ENCODE peak calls at places on chromosomes 12 and 14, in nine cellular contexts. One of them, this sample, is unnamed.

GRCh38 chr12:108982621-108983219 is 38.1 kb downstream of the SVOP start:
- DNase-seq in neuronal stem cell: no peak
- DNase-seq in left lung: no peak
- DNase-seq in esophagus muscularis mucosa: no peak
- DNase-seq in A673: no peak
- DNase-seq in mucosa of descending colon: no peak
- DNase-seq in AG04449: no peak
- DNase-seq in mesenchymal stem cell: no peak
- DNase-seq in ascending aorta: no peak
- DNase-seq in this sample: no peak

GRCh38 chr12:121214171-121214777 is 4.3 kb downstream of the P2RX4 start:
- DNase-seq in left lung: no peak
- DNase-seq in ascending aorta: no peak
- DNase-seq in mucosa of descending colon: no peak
- DNase-seq in AG04449: no peak
- DNase-seq in neuronal stem cell: no peak
- DNase-seq in mesenchymal stem cell: peak
- DNase-seq in esophagus muscularis mucosa: no peak
- DNase-seq in A673: no peak
- DNase-seq in this sample: peak

GRCh38 chr12:121295746-121296617 is 527 bp downstream of the CAMKK2 start:
- DNase-seq in neuronal stem cell: peak
- DNase-seq in mesenchymal stem cell: peak
- DNase-seq in esophagus muscularis mucosa: no peak
- DNase-seq in ascending aorta: no peak
- DNase-seq in AG04449: no peak
- DNase-seq in A673: peak
- DNase-seq in left lung: no peak
- DNase-seq in mucosa of descending colon: peak
- DNase-seq in this sample: no peak

GRCh38 chr12:131005161-131006035 is 51.7 kb downstream of the ADGRD1 start:
- DNase-seq in neuronal stem cell: no peak
- DNase-seq in esophagus muscularis mucosa: no peak
- DNase-seq in AG04449: no peak
- DNase-seq in A673: no peak
- DNase-seq in left lung: no peak
- DNase-seq in ascending aorta: no peak
- DNase-seq in mesenchymal stem cell: no peak
- DNase-seq in mucosa of descending colon: no peak
- DNase-seq in this sample: no peak

GRCh38 chr12:81222841-81223595 is 145.1 kb downstream of the ACSS3 start:
- DNase-seq in esophagus muscularis mucosa: no peak
- DNase-seq in AG04449: no peak
- DNase-seq in mucosa of descending colon: no peak
- DNase-seq in mesenchymal stem cell: no peak
- DNase-seq in ascending aorta: no peak
- DNase-seq in left lung: no peak
- DNase-seq in A673: peak
- DNase-seq in neuronal stem cell: no peak
- DNase-seq in this sample: no peak

GRCh38 chr14:54216827-54217226 is 180.0 kb upstream of the CDKN3 start:
- DNase-seq in mucosa of descending colon: no peak
- DNase-seq in esophagus muscularis mucosa: no peak
- DNase-seq in AG04449: no peak
- DNase-seq in neuronal stem cell: no peak
- DNase-seq in left lung: no peak
- DNase-seq in A673: no peak
- DNase-seq in mesenchymal stem cell: no peak
- DNase-seq in ascending aorta: no peak
- DNase-seq in this sample: no peak

GRCh38 chr12:88185988-88186387 is 43.9 kb downstream of the TMTC3 start:
- DNase-seq in mucosa of descending colon: no peak
- DNase-seq in A673: peak
- DNase-seq in left lung: no peak
- DNase-seq in mesenchymal stem cell: peak
- DNase-seq in ascending aorta: no peak
- DNase-seq in AG04449: peak
- DNase-seq in esophagus muscularis mucosa: no peak
- DNase-seq in neuronal stem cell: no peak
- DNase-seq in this sample: peak

GRCh38 chr12:108215458-108215857 is 86.4 kb downstream of the WSCD2 start:
- DNase-seq in A673: no peak
- DNase-seq in mesenchymal stem cell: no peak
- DNase-seq in neuronal stem cell: no peak
- DNase-seq in ascending aorta: no peak
- DNase-seq in mucosa of descending colon: no peak
- DNase-seq in left lung: no peak
- DNase-seq in AG04449: no peak
- DNase-seq in esophagus muscularis mucosa: no peak
- DNase-seq in this sample: no peak

GRCh38 chr12:94208433-94208921 is 60.1 kb downstream of the PLXNC1 start:
- DNase-seq in AG04449: no peak
- DNase-seq in mucosa of descending colon: peak
- DNase-seq in neuronal stem cell: no peak
- DNase-seq in ascending aorta: no peak
- DNase-seq in A673: no peak
- DNase-seq in esophagus muscularis mucosa: no peak
- DNase-seq in left lung: no peak
- DNase-seq in mesenchymal stem cell: no peak
- DNase-seq in this sample: peak

GRCh38 chr12:74412607-74413230 is 124.9 kb upstream of the ATXN7L3B start:
- DNase-seq in AG04449: no peak
- DNase-seq in left lung: no peak
- DNase-seq in A673: peak
- DNase-seq in neuronal stem cell: peak
- DNase-seq in mesenchymal stem cell: peak
- DNase-seq in mucosa of descending colon: no peak
- DNase-seq in ascending aorta: no peak
- DNase-seq in esophagus muscularis mucosa: no peak
- DNase-seq in this sample: no peak

GRCh38 chr14:64758711-64759554 is 54.7 kb downstream of the PLEKHG3 start:
- DNase-seq in left lung: peak
- DNase-seq in A673: no peak
- DNase-seq in esophagus muscularis mucosa: no peak
- DNase-seq in ascending aorta: no peak
- DNase-seq in mesenchymal stem cell: peak
- DNase-seq in neuronal stem cell: no peak
- DNase-seq in mucosa of descending colon: no peak
- DNase-seq in AG04449: peak
- DNase-seq in this sample: peak

GRCh38 chr12:55771736-55772135 is 28.8 kb downstream of the GDF11 start:
- DNase-seq in ascending aorta: no peak
- DNase-seq in esophagus muscularis mucosa: no peak
- DNase-seq in mucosa of descending colon: no peak
- DNase-seq in AG04449: no peak
- DNase-seq in A673: no peak
- DNase-seq in left lung: no peak
- DNase-seq in neuronal stem cell: no peak
- DNase-seq in mesenchymal stem cell: no peak
- DNase-seq in this sample: peak

GRCh38 chr14:81269100-81269978 is 48.6 kb upstream of the GTF2A1 start:
- DNase-seq in left lung: no peak
- DNase-seq in A673: peak
- DNase-seq in mesenchymal stem cell: peak
- DNase-seq in esophagus muscularis mucosa: no peak
- DNase-seq in AG04449: peak
- DNase-seq in mucosa of descending colon: peak
- DNase-seq in ascending aorta: no peak
- DNase-seq in neuronal stem cell: peak
- DNase-seq in this sample: peak

GRCh38 chr12:114673169-114673833 is 10.7 kb downstream of the TBX3 start:
- DNase-seq in esophagus muscularis mucosa: no peak
- DNase-seq in ascending aorta: no peak
- DNase-seq in mucosa of descending colon: no peak
- DNase-seq in A673: no peak
- DNase-seq in AG04449: no peak
- DNase-seq in neuronal stem cell: peak
- DNase-seq in mesenchymal stem cell: peak
- DNase-seq in left lung: no peak
- DNase-seq in this sample: peak

GRCh38 chr14:37903561-37904191 is 304.0 kb upstream of the SSTR1 start:
- DNase-seq in ascending aorta: no peak
- DNase-seq in mucosa of descending colon: peak
- DNase-seq in esophagus muscularis mucosa: no peak
- DNase-seq in A673: peak
- DNase-seq in mesenchymal stem cell: peak
- DNase-seq in neuronal stem cell: peak
- DNase-seq in AG04449: peak
- DNase-seq in left lung: no peak
- DNase-seq in this sample: no peak

GRCh38 chr12:57611810-57612710 is 825 bp downstream of the ARHGEF25 start:
- DNase-seq in esophagus muscularis mucosa: no peak
- DNase-seq in left lung: no peak
- DNase-seq in mucosa of descending colon: no peak
- DNase-seq in ascending aorta: no peak
- DNase-seq in AG04449: no peak
- DNase-seq in mesenchymal stem cell: no peak
- DNase-seq in neuronal stem cell: no peak
- DNase-seq in A673: no peak
- DNase-seq in this sample: no peak
- H3K4me3 ChIP-seq in esophagus muscularis mucosa: peak
- H3K4me3 ChIP-seq in left lung: peak
- H3K4me3 ChIP-seq in mucosa of descending colon: no peak
- H3K4me3 ChIP-seq in ascending aorta: peak
- H3K4me3 ChIP-seq in AG04449: peak
- H3K4me3 ChIP-seq in mesenchymal stem cell: peak
- H3K4me3 ChIP-seq in neuronal stem cell: peak
- H3K4me3 ChIP-seq in A673: peak
- H3K4me3 ChIP-seq in this sample: peak

GRCh38 chr12:203074-203461 is 10.9 kb downstream of the SLC6A12 start:
- DNase-seq in A673: no peak
- DNase-seq in AG04449: no peak
- DNase-seq in left lung: no peak
- DNase-seq in mesenchymal stem cell: no peak
- DNase-seq in ascending aorta: no peak
- DNase-seq in neuronal stem cell: no peak
- DNase-seq in esophagus muscularis mucosa: no peak
- DNase-seq in mucosa of descending colon: no peak
- DNase-seq in this sample: no peak

GRCh38 chr12:202081-202731 is 11.8 kb downstream of the SLC6A12 start:
- DNase-seq in left lung: no peak
- DNase-seq in AG04449: no peak
- DNase-seq in mucosa of descending colon: no peak
- DNase-seq in neuronal stem cell: no peak
- DNase-seq in esophagus muscularis mucosa: no peak
- DNase-seq in A673: no peak
- DNase-seq in ascending aorta: no peak
- DNase-seq in mesenchymal stem cell: no peak
- DNase-seq in this sample: no peak

GRCh38 chr12:203462-204260 is 10.3 kb downstream of the SLC6A12 start:
- DNase-seq in left lung: no peak
- DNase-seq in A673: no peak
- DNase-seq in neuronal stem cell: peak
- DNase-seq in esophagus muscularis mucosa: no peak
- DNase-seq in mucosa of descending colon: no peak
- DNase-seq in AG04449: no peak
- DNase-seq in ascending aorta: no peak
- DNase-seq in mesenchymal stem cell: peak
- DNase-seq in this sample: no peak

GRCh38 chr12:205026-205425 is 8.9 kb downstream of the SLC6A12 start:
- DNase-seq in esophagus muscularis mucosa: no peak
- DNase-seq in ascending aorta: no peak
- DNase-seq in neuronal stem cell: no peak
- DNase-seq in left lung: no peak
- DNase-seq in mucosa of descending colon: no peak
- DNase-seq in mesenchymal stem cell: no peak
- DNase-seq in AG04449: no peak
- DNase-seq in A673: no peak
- DNase-seq in this sample: no peak

GRCh38 chr12:204261-204678 is 9.7 kb downstream of the SLC6A12 start:
- DNase-seq in A673: no peak
- DNase-seq in left lung: no peak
- DNase-seq in AG04449: no peak
- DNase-seq in mesenchymal stem cell: no peak
- DNase-seq in esophagus muscularis mucosa: no peak
- DNase-seq in neuronal stem cell: no peak
- DNase-seq in mucosa of descending colon: no peak
- DNase-seq in ascending aorta: no peak
- DNase-seq in this sample: no peak
- H3K4me3 ChIP-seq in A673: peak
- H3K4me3 ChIP-seq in left lung: no peak
- H3K4me3 ChIP-seq in AG04449: no peak
- H3K4me3 ChIP-seq in mesenchymal stem cell: no peak
- H3K4me3 ChIP-seq in esophagus muscularis mucosa: peak
- H3K4me3 ChIP-seq in neuronal stem cell: peak
- H3K4me3 ChIP-seq in mucosa of descending colon: no peak
- H3K4me3 ChIP-seq in ascending aorta: no peak
- H3K4me3 ChIP-seq in this sample: peak

GRCh38 chr12:69471667-69472385 is 1.6 kb downstream of the FRS2 start:
- DNase-seq in esophagus muscularis mucosa: no peak
- DNase-seq in ascending aorta: no peak
- DNase-seq in mesenchymal stem cell: peak
- DNase-seq in mucosa of descending colon: no peak
- DNase-seq in A673: no peak
- DNase-seq in neuronal stem cell: no peak
- DNase-seq in left lung: no peak
- DNase-seq in AG04449: no peak
- DNase-seq in this sample: no peak
- H3K4me3 ChIP-seq in esophagus muscularis mucosa: peak
- H3K4me3 ChIP-seq in ascending aorta: peak
- H3K4me3 ChIP-seq in mesenchymal stem cell: peak
- H3K4me3 ChIP-seq in mucosa of descending colon: no peak
- H3K4me3 ChIP-seq in A673: peak
- H3K4me3 ChIP-seq in neuronal stem cell: no peak
- H3K4me3 ChIP-seq in left lung: peak
- H3K4me3 ChIP-seq in AG04449: peak
- H3K4me3 ChIP-seq in this sample: peak

GRCh38 chr12:22046968-22047390 is 961 bp downstream of the CMAS start:
- DNase-seq in mesenchymal stem cell: no peak
- DNase-seq in left lung: no peak
- DNase-seq in neuronal stem cell: no peak
- DNase-seq in esophagus muscularis mucosa: no peak
- DNase-seq in AG04449: no peak
- DNase-seq in ascending aorta: no peak
- DNase-seq in mucosa of descending colon: no peak
- DNase-seq in A673: no peak
- DNase-seq in this sample: no peak
- H3K4me3 ChIP-seq in mesenchymal stem cell: peak
- H3K4me3 ChIP-seq in left lung: peak
- H3K4me3 ChIP-seq in neuronal stem cell: peak
- H3K4me3 ChIP-seq in esophagus muscularis mucosa: peak
- H3K4me3 ChIP-seq in AG04449: peak
- H3K4me3 ChIP-seq in ascending aorta: peak
- H3K4me3 ChIP-seq in mucosa of descending colon: peak
- H3K4me3 ChIP-seq in A673: peak
- H3K4me3 ChIP-seq in this sample: peak

DNA sequence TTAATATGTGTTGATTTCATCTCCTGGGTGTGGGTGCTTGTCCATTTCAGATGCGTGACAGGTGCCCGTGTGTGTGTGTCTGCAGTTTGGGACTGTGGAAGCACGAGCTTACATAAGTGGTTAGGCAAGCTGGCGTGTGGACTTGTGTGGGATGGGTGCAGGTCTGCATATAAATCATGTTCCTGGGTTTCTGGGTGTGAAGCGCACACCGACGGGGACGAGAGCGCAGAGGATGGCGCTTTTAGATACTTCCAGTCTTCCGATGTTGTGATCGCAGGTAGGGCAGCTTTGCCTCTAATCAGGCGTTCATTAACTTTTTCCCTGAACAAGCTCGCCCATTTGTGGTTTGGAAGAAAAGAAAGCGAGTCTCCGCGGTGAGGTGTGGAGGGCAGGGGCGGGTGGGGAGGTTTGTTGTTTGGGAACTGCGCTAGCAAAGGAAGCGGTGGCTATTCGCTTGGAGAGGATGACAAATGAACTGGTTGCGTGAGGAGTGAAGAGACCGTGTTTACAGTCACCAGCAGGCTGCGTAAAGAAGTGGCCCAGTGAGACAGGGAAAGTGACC is 878 bp downstream of the RGS6 start:
- DNase-seq in AG04449: no peak
- DNase-seq in mesenchymal stem cell: no peak
- DNase-seq in ascending aorta: no peak
- DNase-seq in mucosa of descending colon: no peak
- DNase-seq in esophagus muscularis mucosa: peak
- DNase-seq in left lung: no peak
- DNase-seq in A673: peak
- DNase-seq in neuronal stem cell: peak
- DNase-seq in this sample: no peak
- H3K4me3 ChIP-seq in AG04449: no peak
- H3K4me3 ChIP-seq in mesenchymal stem cell: no peak
- H3K4me3 ChIP-seq in ascending aorta: no peak
- H3K4me3 ChIP-seq in mucosa of descending colon: no peak
- H3K4me3 ChIP-seq in esophagus muscularis mucosa: peak
- H3K4me3 ChIP-seq in left lung: peak
- H3K4me3 ChIP-seq in A673: peak
- H3K4me3 ChIP-seq in neuronal stem cell: peak
- H3K4me3 ChIP-seq in this sample: no peak

This sample was measured in skeletal muscle cell.